ENCODE peak calls at places on chromosomes 11 and 22, in seven cellular contexts. One of them, this sample, is unnamed. For H3K9me3 and H3K27me3, the result is how much of the 10 kb centered on the place peaks cover.

GRCh38 chr11:5737091-5737490 is 843 bp downstream of the OR56B1 start:
- DNase-seq in testis: no peak
- DNase-seq in body of pancreas: no peak
- DNase-seq in K562: no peak
- DNase-seq in colonic mucosa: no peak
- DNase-seq in endothelial cell of umbilical vein: no peak
- DNase-seq in left ventricle myocardium inferior: no peak
- DNase-seq in this sample: peak

GRCh38 chr11:92626624-92627023 is 342.8 kb upstream of the MTNR1B start:
- DNase-seq in testis: no peak
- DNase-seq in K562: no peak
- DNase-seq in body of pancreas: no peak
- DNase-seq in left ventricle myocardium inferior: no peak
- DNase-seq in colonic mucosa: no peak
- DNase-seq in endothelial cell of umbilical vein: no peak
- DNase-seq in this sample: no peak

GRCh38 chr11:8233691-8234424 is 29.8 kb downstream of the LMO1 start:
- DNase-seq in K562: no peak
- DNase-seq in left ventricle myocardium inferior: no peak
- DNase-seq in body of pancreas: no peak
- DNase-seq in colonic mucosa: no peak
- DNase-seq in endothelial cell of umbilical vein: no peak
- DNase-seq in testis: no peak
- DNase-seq in this sample: peak

GRCh38 chr22:19224557-19224956 is 46.0 kb upstream of the SLC25A1 start:
- DNase-seq in colonic mucosa: no peak
- DNase-seq in endothelial cell of umbilical vein: no peak
- DNase-seq in left ventricle myocardium inferior: no peak
- DNase-seq in testis: no peak
- DNase-seq in body of pancreas: no peak
- DNase-seq in K562: no peak
- DNase-seq in this sample: no peak

GRCh38 chr22:49632199-49633009 is 195.3 kb downstream of the BRD1 start:
- DNase-seq in endothelial cell of umbilical vein: peak
- DNase-seq in K562: no peak
- DNase-seq in left ventricle myocardium inferior: peak
- DNase-seq in body of pancreas: peak
- DNase-seq in colonic mucosa: peak
- DNase-seq in testis: peak
- DNase-seq in this sample: peak

GRCh38 chr11:9616858-9617257 is 43.4 kb downstream of the WEE1 start:
- DNase-seq in endothelial cell of umbilical vein: peak
- DNase-seq in colonic mucosa: no peak
- DNase-seq in K562: no peak
- DNase-seq in body of pancreas: no peak
- DNase-seq in testis: no peak
- DNase-seq in left ventricle myocardium inferior: no peak
- DNase-seq in this sample: no peak

GRCh38 chr11:65739022-65739421 is 18.4 kb upstream of the RNASEH2C start:
- DNase-seq in left ventricle myocardium inferior: no peak
- DNase-seq in endothelial cell of umbilical vein: no peak
- DNase-seq in testis: no peak
- DNase-seq in K562: no peak
- DNase-seq in colonic mucosa: peak
- DNase-seq in body of pancreas: no peak
- DNase-seq in this sample: no peak

GRCh38 chr22:27825174-27825573 is 23.6 kb upstream of the MN1 start:
- DNase-seq in testis: peak
- DNase-seq in K562: no peak
- DNase-seq in body of pancreas: no peak
- DNase-seq in endothelial cell of umbilical vein: no peak
- DNase-seq in colonic mucosa: no peak
- DNase-seq in left ventricle myocardium inferior: no peak
- DNase-seq in this sample: no peak

GRCh38 chr11:66104057-66104638 is 34.1 kb downstream of the PACS1 start:
- DNase-seq in testis: no peak
- DNase-seq in endothelial cell of umbilical vein: no peak
- DNase-seq in K562: no peak
- DNase-seq in colonic mucosa: no peak
- DNase-seq in body of pancreas: no peak
- DNase-seq in left ventricle myocardium inferior: no peak
- DNase-seq in this sample: no peak

GRCh38 chr11:1876361-1877063 is 15.2 kb downstream of the PRR33 start:
- DNase-seq in K562: peak
- DNase-seq in testis: peak
- DNase-seq in left ventricle myocardium inferior: peak
- DNase-seq in body of pancreas: peak
- DNase-seq in colonic mucosa: peak
- DNase-seq in endothelial cell of umbilical vein: no peak
- DNase-seq in this sample: peak

GRCh38 chr11:81000334-81001100 is 1559.7 kb upstream of the TENM4 start:
- DNase-seq in testis: no peak
- DNase-seq in left ventricle myocardium inferior: no peak
- DNase-seq in K562: no peak
- DNase-seq in body of pancreas: no peak
- DNase-seq in endothelial cell of umbilical vein: peak
- DNase-seq in colonic mucosa: no peak
- DNase-seq in this sample: no peak

GRCh38 chr11:35138606-35138948 is 394 bp upstream of the CD44 start:
- DNase-seq in testis: no peak
- DNase-seq in K562: no peak
- DNase-seq in body of pancreas: no peak
- DNase-seq in endothelial cell of umbilical vein: no peak
- DNase-seq in left ventricle myocardium inferior: no peak
- DNase-seq in colonic mucosa: peak
- DNase-seq in this sample: no peak

GRCh38 chr22:12601870-12602779 is 2925.9 kb upstream of the OR11H1 start:
- DNase-seq in testis: peak
- DNase-seq in endothelial cell of umbilical vein: no peak
- DNase-seq in body of pancreas: no peak
- DNase-seq in colonic mucosa: no peak
- DNase-seq in left ventricle myocardium inferior: peak
- DNase-seq in K562: peak
- DNase-seq in this sample: no peak

GRCh38 chr11:86091566-86091965 is 22.7 kb upstream of the PICALM start:
- DNase-seq in K562: no peak
- DNase-seq in endothelial cell of umbilical vein: no peak
- DNase-seq in left ventricle myocardium inferior: no peak
- DNase-seq in colonic mucosa: no peak
- DNase-seq in testis: no peak
- DNase-seq in body of pancreas: no peak
- DNase-seq in this sample: peak

GRCh38 chr11:103295704-103296103 is 186.5 kb downstream of the DYNC2H1 start:
- DNase-seq in left ventricle myocardium inferior: no peak
- DNase-seq in testis: no peak
- DNase-seq in body of pancreas: no peak
- DNase-seq in K562: no peak
- DNase-seq in colonic mucosa: no peak
- DNase-seq in endothelial cell of umbilical vein: no peak
- DNase-seq in this sample: no peak

GRCh38 chr22:24090581-24090980 is 79.5 kb downstream of the CABIN1 start:
- DNase-seq in colonic mucosa: no peak
- DNase-seq in K562: peak
- DNase-seq in testis: no peak
- DNase-seq in endothelial cell of umbilical vein: no peak
- DNase-seq in left ventricle myocardium inferior: no peak
- DNase-seq in body of pancreas: no peak
- DNase-seq in this sample: no peak

GRCh38 chr11:134596404-134596803 is 184.4 kb upstream of the B3GAT1 start:
- DNase-seq in left ventricle myocardium inferior: no peak
- DNase-seq in endothelial cell of umbilical vein: no peak
- DNase-seq in body of pancreas: no peak
- DNase-seq in colonic mucosa: no peak
- DNase-seq in K562: no peak
- DNase-seq in testis: no peak
- DNase-seq in this sample: no peak

DNA sequence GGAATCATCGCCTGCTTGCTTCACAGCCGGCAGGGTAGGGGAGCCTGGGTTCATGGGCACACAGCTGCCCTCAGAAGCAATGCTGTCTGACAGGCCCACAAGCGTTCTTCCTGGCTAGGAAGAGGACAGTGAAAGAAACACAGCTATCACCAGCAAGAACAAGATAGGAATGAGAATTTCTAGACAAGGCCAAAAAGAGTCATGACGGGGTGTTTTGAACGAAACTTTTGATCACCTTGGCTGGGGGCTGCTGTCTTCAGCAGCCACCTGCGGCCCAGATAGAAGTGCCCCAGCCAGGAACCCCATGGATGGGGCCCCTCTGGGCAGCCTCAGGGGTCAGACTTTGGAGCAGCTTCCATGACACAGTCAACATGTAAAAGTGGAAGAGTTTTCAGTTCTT is 41.8 kb downstream of the GAB4 start:
- DNase-seq in left ventricle myocardium inferior: no peak
- DNase-seq in K562: no peak
- DNase-seq in colonic mucosa: no peak
- DNase-seq in endothelial cell of umbilical vein: no peak
- DNase-seq in body of pancreas: no peak
- DNase-seq in testis: no peak
- DNase-seq in this sample: no peak
- H3K9me3 ChIP-seq in left ventricle myocardium inferior: under half
- H3K9me3 ChIP-seq in K562: under half
- H3K9me3 ChIP-seq in colonic mucosa: under half
- H3K9me3 ChIP-seq in endothelial cell of umbilical vein: under half
- H3K9me3 ChIP-seq in body of pancreas: under half
- H3K9me3 ChIP-seq in testis: under half
- H3K9me3 ChIP-seq in this sample: under half

GRCh38 chr11:120173771-120174170 is 35.9 kb upstream of the TRIM29 start:
- DNase-seq in K562: no peak
- DNase-seq in testis: no peak
- DNase-seq in endothelial cell of umbilical vein: no peak
- DNase-seq in left ventricle myocardium inferior: no peak
- DNase-seq in body of pancreas: no peak
- DNase-seq in colonic mucosa: no peak
- DNase-seq in this sample: no peak
- H3K27me3 ChIP-seq in K562: half or more
- H3K27me3 ChIP-seq in testis: under half
- H3K27me3 ChIP-seq in endothelial cell of umbilical vein: under half
- H3K27me3 ChIP-seq in left ventricle myocardium inferior: half or more
- H3K27me3 ChIP-seq in body of pancreas: under half
- H3K27me3 ChIP-seq in colonic mucosa: under half
- H3K27me3 ChIP-seq in this sample: under half

DNA sequence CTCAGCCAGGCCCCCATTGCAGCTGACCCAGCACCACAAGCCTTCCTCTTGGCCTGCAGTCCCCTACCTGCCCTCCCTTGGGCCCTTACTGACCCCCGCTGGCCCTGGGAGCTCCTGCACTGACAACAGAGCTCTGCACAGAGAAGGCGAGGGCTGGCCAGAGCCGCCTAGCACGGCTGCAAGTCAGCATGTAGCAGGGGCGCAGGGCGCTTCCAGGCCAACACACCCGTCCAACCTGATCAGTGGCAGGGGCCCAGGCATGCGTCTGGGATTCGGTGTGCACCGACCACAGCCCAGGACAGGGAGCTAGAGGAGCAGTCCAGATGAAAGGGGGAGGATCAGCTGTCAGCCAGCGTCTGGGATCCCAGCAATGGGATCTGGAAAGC is 7.6 kb downstream of the WNT7B start:
- DNase-seq in colonic mucosa: no peak
- DNase-seq in left ventricle myocardium inferior: no peak
- DNase-seq in K562: peak
- DNase-seq in endothelial cell of umbilical vein: no peak
- DNase-seq in body of pancreas: no peak
- DNase-seq in testis: no peak
- DNase-seq in this sample: no peak
- H3K4me3 ChIP-seq in colonic mucosa: no peak
- H3K4me3 ChIP-seq in left ventricle myocardium inferior: no peak
- H3K4me3 ChIP-seq in K562: no peak
- H3K4me3 ChIP-seq in endothelial cell of umbilical vein: no peak
- H3K4me3 ChIP-seq in body of pancreas: no peak
- H3K4me3 ChIP-seq in testis: no peak
- H3K4me3 ChIP-seq in this sample: no peak

GRCh38 chr22:47320560-47320959 is 558.1 kb downstream of the TBC1D22A start:
- DNase-seq in testis: no peak
- DNase-seq in endothelial cell of umbilical vein: no peak
- DNase-seq in K562: no peak
- DNase-seq in left ventricle myocardium inferior: no peak
- DNase-seq in body of pancreas: no peak
- DNase-seq in colonic mucosa: no peak
- DNase-seq in this sample: no peak

GRCh38 chr22:47322854-47323253 is 560.4 kb downstream of the TBC1D22A start:
- DNase-seq in colonic mucosa: no peak
- DNase-seq in body of pancreas: no peak
- DNase-seq in K562: no peak
- DNase-seq in testis: no peak
- DNase-seq in left ventricle myocardium inferior: no peak
- DNase-seq in endothelial cell of umbilical vein: no peak
- DNase-seq in this sample: no peak

GRCh38 chr22:47323518-47323917 is 561.1 kb downstream of the TBC1D22A start:
- DNase-seq in endothelial cell of umbilical vein: no peak
- DNase-seq in left ventricle myocardium inferior: no peak
- DNase-seq in K562: no peak
- DNase-seq in colonic mucosa: no peak
- DNase-seq in testis: no peak
- DNase-seq in body of pancreas: no peak
- DNase-seq in this sample: no peak

GRCh38 chr22:47316020-47316419 is 553.6 kb downstream of the TBC1D22A start:
- DNase-seq in K562: no peak
- DNase-seq in colonic mucosa: no peak
- DNase-seq in testis: no peak
- DNase-seq in endothelial cell of umbilical vein: no peak
- DNase-seq in left ventricle myocardium inferior: no peak
- DNase-seq in body of pancreas: no peak
- DNase-seq in this sample: no peak

DNA sequence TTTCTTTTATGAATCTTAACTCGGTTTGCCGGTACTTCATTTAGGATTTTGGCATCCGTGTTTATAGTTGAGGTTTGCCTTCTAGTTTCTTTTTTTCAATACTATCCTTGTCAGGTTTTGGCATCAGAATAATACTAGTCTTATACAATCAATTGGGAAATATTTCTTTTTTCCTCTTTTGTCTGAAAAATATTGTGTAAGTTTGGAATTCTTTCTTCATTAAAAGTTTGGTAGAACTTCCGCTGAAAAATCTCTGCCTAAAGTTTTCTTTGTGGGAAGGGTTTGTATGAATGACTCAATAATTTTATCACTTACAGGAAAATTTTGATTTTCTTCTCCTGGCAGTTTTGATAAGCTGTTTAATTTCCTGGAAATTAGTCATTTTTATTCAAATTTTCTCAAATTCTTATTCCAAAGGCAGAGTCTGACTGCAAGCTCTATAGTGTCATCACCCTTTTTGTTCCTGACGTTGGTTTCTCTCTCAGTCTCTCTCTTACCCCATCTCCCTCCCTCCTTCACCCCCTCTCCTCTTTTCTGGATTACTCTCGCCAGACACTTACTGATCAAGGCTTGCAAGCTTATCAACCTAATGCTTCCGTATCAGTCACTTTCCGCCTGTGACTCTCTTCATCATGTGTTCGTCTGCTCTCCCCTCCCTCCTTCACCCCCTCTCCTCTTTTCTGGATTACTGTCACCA is 555.7 kb downstream of the TBC1D22A start:
- DNase-seq in endothelial cell of umbilical vein: peak
- DNase-seq in K562: no peak
- DNase-seq in testis: no peak
- DNase-seq in left ventricle myocardium inferior: no peak
- DNase-seq in body of pancreas: no peak
- DNase-seq in colonic mucosa: no peak
- DNase-seq in this sample: no peak
- H3K9me3 ChIP-seq in endothelial cell of umbilical vein: under half
- H3K9me3 ChIP-seq in K562: under half
- H3K9me3 ChIP-seq in testis: under half
- H3K9me3 ChIP-seq in left ventricle myocardium inferior: under half
- H3K9me3 ChIP-seq in body of pancreas: under half
- H3K9me3 ChIP-seq in colonic mucosa: under half
- H3K9me3 ChIP-seq in this sample: under half